ENCODE peak calls at places on chromosome 9, in seven cellular contexts. One of them, this sample, is unnamed.

GRCh38 chr9:133485531-133486260 is 6.8 kb upstream of the SLC2A6 start:
- DNase-seq in IMR-90: no peak
- DNase-seq in H9: no peak
- DNase-seq in mesendoderm: no peak
- DNase-seq in H1: no peak
- DNase-seq in mesenchymal stem cell: no peak
- DNase-seq in neuronal stem cell: no peak
- DNase-seq in this sample: no peak

GRCh38 chr9:123049589-123050222 is 16.2 kb downstream of the GPR21 start:
- DNase-seq in H1: no peak
- DNase-seq in H9: no peak
- DNase-seq in neuronal stem cell: no peak
- DNase-seq in mesenchymal stem cell: no peak
- DNase-seq in IMR-90: peak
- DNase-seq in mesendoderm: no peak
- DNase-seq in this sample: no peak

GRCh38 chr9:33167949-33168535 is 906 bp upstream of the B4GALT1 start:
- DNase-seq in H1: no peak
- DNase-seq in IMR-90: no peak
- DNase-seq in H9: no peak
- DNase-seq in mesendoderm: peak
- DNase-seq in neuronal stem cell: no peak
- DNase-seq in mesenchymal stem cell: no peak
- DNase-seq in this sample: no peak

GRCh38 chr9:136534396-136534795 is 11.5 kb downstream of the NOTCH1 start:
- DNase-seq in neuronal stem cell: no peak
- DNase-seq in IMR-90: no peak
- DNase-seq in H1: no peak
- DNase-seq in mesenchymal stem cell: no peak
- DNase-seq in H9: no peak
- DNase-seq in mesendoderm: no peak
- DNase-seq in this sample: no peak

GRCh38 chr9:3498691-3499090 is 27.1 kb downstream of the RFX3 start:
- DNase-seq in mesendoderm: peak
- DNase-seq in H1: no peak
- DNase-seq in IMR-90: peak
- DNase-seq in mesenchymal stem cell: peak
- DNase-seq in H9: no peak
- DNase-seq in neuronal stem cell: no peak
- DNase-seq in this sample: no peak

GRCh38 chr9:128421474-128422010 is 885 bp downstream of the CERCAM start:
- DNase-seq in neuronal stem cell: no peak
- DNase-seq in H9: no peak
- DNase-seq in mesenchymal stem cell: no peak
- DNase-seq in IMR-90: no peak
- DNase-seq in H1: peak
- DNase-seq in mesendoderm: no peak
- DNase-seq in this sample: peak

GRCh38 chr9:68501159-68501506 is 39.5 kb downstream of the TMEM252 start:
- DNase-seq in mesenchymal stem cell: no peak
- DNase-seq in IMR-90: peak
- DNase-seq in mesendoderm: no peak
- DNase-seq in H9: no peak
- DNase-seq in neuronal stem cell: no peak
- DNase-seq in H1: no peak
- DNase-seq in this sample: no peak

GRCh38 chr9:91186311-91187101 is 175.2 kb downstream of the AUH start:
- DNase-seq in mesendoderm: no peak
- DNase-seq in neuronal stem cell: no peak
- DNase-seq in H1: peak
- DNase-seq in mesenchymal stem cell: no peak
- DNase-seq in H9: no peak
- DNase-seq in IMR-90: peak
- DNase-seq in this sample: no peak

GRCh38 chr9:88477300-88477751 is 57.7 kb upstream of the NXNL2 start:
- DNase-seq in IMR-90: peak
- DNase-seq in mesendoderm: no peak
- DNase-seq in H1: no peak
- DNase-seq in H9: no peak
- DNase-seq in mesenchymal stem cell: peak
- DNase-seq in neuronal stem cell: no peak
- DNase-seq in this sample: peak

GRCh38 chr9:121440265-121440664 is 59.4 kb downstream of the GGTA1 start:
- DNase-seq in mesenchymal stem cell: no peak
- DNase-seq in mesendoderm: peak
- DNase-seq in H1: no peak
- DNase-seq in H9: no peak
- DNase-seq in IMR-90: peak
- DNase-seq in neuronal stem cell: no peak
- DNase-seq in this sample: peak

GRCh38 chr9:80522465-80522864 is 950.7 kb downstream of the TLE4 start:
- DNase-seq in IMR-90: peak
- DNase-seq in neuronal stem cell: no peak
- DNase-seq in H9: no peak
- DNase-seq in H1: no peak
- DNase-seq in mesenchymal stem cell: no peak
- DNase-seq in mesendoderm: no peak
- DNase-seq in this sample: no peak

GRCh38 chr9:95370064-95370463 is 52.6 kb upstream of the FANCC start:
- DNase-seq in mesenchymal stem cell: peak
- DNase-seq in neuronal stem cell: no peak
- DNase-seq in H9: no peak
- DNase-seq in mesendoderm: no peak
- DNase-seq in H1: no peak
- DNase-seq in IMR-90: peak
- DNase-seq in this sample: no peak

GRCh38 chr9:18018241-18018640 is 439.4 kb downstream of the SH3GL2 start:
- DNase-seq in neuronal stem cell: no peak
- DNase-seq in H9: no peak
- DNase-seq in mesendoderm: no peak
- DNase-seq in IMR-90: no peak
- DNase-seq in H1: no peak
- DNase-seq in mesenchymal stem cell: no peak
- DNase-seq in this sample: no peak

GRCh38 chr9:108553111-108553635 is 302.6 kb downstream of the ACTL7B start:
- DNase-seq in IMR-90: no peak
- DNase-seq in neuronal stem cell: no peak
- DNase-seq in H1: no peak
- DNase-seq in mesenchymal stem cell: no peak
- DNase-seq in H9: no peak
- DNase-seq in mesendoderm: no peak
- DNase-seq in this sample: peak

GRCh38 chr9:113454914-113455761 is 8.4 kb upstream of the RGS3 start:
- DNase-seq in mesendoderm: peak
- DNase-seq in IMR-90: peak
- DNase-seq in H9: no peak
- DNase-seq in mesenchymal stem cell: peak
- DNase-seq in H1: no peak
- DNase-seq in neuronal stem cell: no peak
- DNase-seq in this sample: peak

GRCh38 chr9:77016111-77016525 is 3.3 kb upstream of the FOXB2 start:
- DNase-seq in mesenchymal stem cell: no peak
- DNase-seq in H9: peak
- DNase-seq in IMR-90: no peak
- DNase-seq in neuronal stem cell: peak
- DNase-seq in mesendoderm: peak
- DNase-seq in H1: peak
- DNase-seq in this sample: no peak

GRCh38 chr9:109779711-109780452 is at the start of gene PALM2AKAP2:
- DNase-seq in H1: peak
- DNase-seq in IMR-90: peak
- DNase-seq in neuronal stem cell: peak
- DNase-seq in H9: peak
- DNase-seq in mesendoderm: peak
- DNase-seq in mesenchymal stem cell: peak
- DNase-seq in this sample: peak

GRCh38 chr9:114551750-114552685 is 35.6 kb upstream of the ATP6V1G1 start:
- DNase-seq in mesendoderm: peak
- DNase-seq in mesenchymal stem cell: peak
- DNase-seq in neuronal stem cell: no peak
- DNase-seq in H1: no peak
- DNase-seq in IMR-90: peak
- DNase-seq in H9: no peak
- DNase-seq in this sample: peak

GRCh38 chr9:112037281-112038016 is 137.6 kb downstream of the SUSD1 start:
- DNase-seq in H1: no peak
- DNase-seq in H9: no peak
- DNase-seq in neuronal stem cell: peak
- DNase-seq in mesenchymal stem cell: peak
- DNase-seq in mesendoderm: no peak
- DNase-seq in IMR-90: peak
- DNase-seq in this sample: no peak

GRCh38 chr9:31394040-31394473 is 990.4 kb upstream of the ACO1 start:
- DNase-seq in mesendoderm: no peak
- DNase-seq in neuronal stem cell: no peak
- DNase-seq in mesenchymal stem cell: peak
- DNase-seq in IMR-90: no peak
- DNase-seq in H1: no peak
- DNase-seq in H9: no peak
- DNase-seq in this sample: no peak

GRCh38 chr9:2125909-2126308 is 110.8 kb downstream of the SMARCA2 start:
- DNase-seq in neuronal stem cell: no peak
- DNase-seq in mesenchymal stem cell: peak
- DNase-seq in H9: no peak
- DNase-seq in H1: no peak
- DNase-seq in mesendoderm: no peak
- DNase-seq in IMR-90: peak
- DNase-seq in this sample: no peak

GRCh38 chr9:133301253-133302230 is 26.5 kb upstream of the ABO start:
- DNase-seq in H1: no peak
- DNase-seq in H9: no peak
- DNase-seq in neuronal stem cell: no peak
- DNase-seq in mesenchymal stem cell: no peak
- DNase-seq in mesendoderm: no peak
- DNase-seq in IMR-90: no peak
- DNase-seq in this sample: no peak

GRCh38 chr9:94780516-94780950 is 54.0 kb downstream of the AOPEP start:
- DNase-seq in mesenchymal stem cell: no peak
- DNase-seq in mesendoderm: no peak
- DNase-seq in neuronal stem cell: no peak
- DNase-seq in H9: no peak
- DNase-seq in H1: no peak
- DNase-seq in IMR-90: no peak
- DNase-seq in this sample: peak

DNA sequence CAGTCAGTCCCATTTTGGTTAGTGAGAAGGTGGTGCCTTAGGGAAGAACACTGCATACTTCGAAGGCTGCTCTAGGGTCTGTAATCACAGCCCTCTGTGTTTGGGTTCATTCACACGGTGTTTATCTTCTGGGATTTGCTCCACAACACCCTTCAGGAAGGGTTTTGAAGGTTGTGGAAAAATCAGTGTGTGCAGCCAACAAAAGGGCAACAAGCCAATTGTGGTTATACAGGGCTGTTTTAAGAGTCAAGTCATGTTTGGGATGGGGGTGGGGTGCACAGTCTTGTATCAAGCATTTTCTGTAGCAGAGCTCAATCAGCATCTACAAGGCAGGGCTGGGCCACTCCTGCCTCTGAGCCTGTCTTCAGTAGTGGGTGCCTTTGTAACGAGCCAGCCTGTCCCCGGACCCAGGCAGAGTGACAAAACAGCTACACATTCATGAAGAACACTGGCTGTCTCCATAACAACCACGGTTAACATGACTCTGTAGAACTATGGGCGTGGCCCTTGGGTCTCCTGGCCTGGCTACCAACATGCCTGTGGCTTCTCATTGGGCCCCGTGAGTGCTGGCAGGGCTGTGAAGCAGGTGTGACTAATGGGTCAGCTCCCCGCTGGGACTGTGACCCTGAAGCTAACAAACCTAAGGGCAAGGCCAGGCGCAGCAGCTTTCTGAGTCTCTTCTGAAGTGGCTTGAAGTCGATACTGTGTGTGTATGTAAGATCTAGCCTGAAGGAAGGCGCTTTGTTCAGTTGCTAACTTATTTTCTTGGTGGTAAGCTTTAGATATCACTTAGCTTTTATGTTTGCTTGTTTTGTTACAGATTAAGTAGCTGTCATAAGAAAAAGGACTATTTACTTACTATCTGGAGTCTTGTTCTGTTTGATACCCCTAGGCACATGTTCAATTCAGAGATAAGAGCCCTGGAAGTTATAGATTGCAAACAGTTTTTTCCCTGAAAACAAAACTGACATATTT is 27.9 kb upstream of the GOLM1 start:
- DNase-seq in mesenchymal stem cell: peak
- DNase-seq in H1: peak
- DNase-seq in mesendoderm: peak
- DNase-seq in IMR-90: peak
- DNase-seq in neuronal stem cell: peak
- DNase-seq in H9: peak
- DNase-seq in this sample: peak
- H3K23ac ChIP-seq in mesenchymal stem cell: no peak
- H3K23ac ChIP-seq in H1: no peak
- H3K23ac ChIP-seq in mesendoderm: no peak
- H3K23ac ChIP-seq in IMR-90: no peak
- H3K23ac ChIP-seq in neuronal stem cell: no peak
- H3K23ac ChIP-seq in H9: no peak
- H3K23ac ChIP-seq in this sample: no peak

DNA sequence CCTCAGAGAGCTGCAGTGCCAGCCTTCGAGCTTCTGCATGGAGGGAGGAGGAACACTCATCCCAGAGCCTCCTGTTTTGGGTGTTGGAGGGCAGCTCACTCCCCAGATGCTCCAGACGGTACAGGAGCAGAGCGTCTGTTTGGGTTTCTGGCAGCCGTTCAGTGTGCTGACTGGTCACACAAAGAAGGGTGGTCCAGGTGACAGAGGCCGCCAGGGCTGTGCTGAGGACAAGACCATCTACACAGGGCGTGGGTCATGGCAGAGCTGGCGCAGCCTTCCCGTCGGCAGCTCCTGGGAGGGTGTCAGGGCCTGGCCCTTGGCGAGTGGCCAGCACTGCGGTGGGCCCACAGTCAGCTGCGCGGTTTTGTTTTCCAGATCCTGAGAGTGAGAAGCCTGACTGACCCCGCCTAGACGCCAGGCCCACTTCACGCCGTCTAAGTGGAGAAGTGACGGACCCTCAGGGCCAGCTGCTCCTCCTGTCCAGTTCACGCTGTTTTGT is 131.4 kb upstream of the FAM120A start:
- DNase-seq in IMR-90: no peak
- DNase-seq in neuronal stem cell: no peak
- DNase-seq in mesenchymal stem cell: no peak
- DNase-seq in H1: no peak
- DNase-seq in H9: peak
- DNase-seq in mesendoderm: no peak
- DNase-seq in this sample: no peak
- H3K23ac ChIP-seq in IMR-90: no peak
- H3K23ac ChIP-seq in neuronal stem cell: peak
- H3K23ac ChIP-seq in mesenchymal stem cell: no peak
- H3K23ac ChIP-seq in H1: no peak
- H3K23ac ChIP-seq in H9: no peak
- H3K23ac ChIP-seq in mesendoderm: no peak
- H3K23ac ChIP-seq in this sample: no peak

GRCh38 chr9:82457281-82457680 is 468.7 kb downstream of the SPATA31D1 start:
- DNase-seq in mesenchymal stem cell: peak
- DNase-seq in IMR-90: no peak
- DNase-seq in mesendoderm: no peak
- DNase-seq in neuronal stem cell: no peak
- DNase-seq in H9: no peak
- DNase-seq in H1: no peak
- DNase-seq in this sample: no peak
- H3K23ac ChIP-seq in mesenchymal stem cell: no peak
- H3K23ac ChIP-seq in IMR-90: no peak
- H3K23ac ChIP-seq in mesendoderm: no peak
- H3K23ac ChIP-seq in neuronal stem cell: no peak
- H3K23ac ChIP-seq in H9: no peak
- H3K23ac ChIP-seq in H1: no peak
- H3K23ac ChIP-seq in this sample: no peak

GRCh38 chr9:97568461-97569275 is 64.5 kb downstream of the TSTD2 start:
- DNase-seq in neuronal stem cell: no peak
- DNase-seq in mesendoderm: no peak
- DNase-seq in H9: peak
- DNase-seq in H1: peak
- DNase-seq in mesenchymal stem cell: no peak
- DNase-seq in IMR-90: no peak
- DNase-seq in this sample: no peak
- H3K23ac ChIP-seq in neuronal stem cell: no peak
- H3K23ac ChIP-seq in mesendoderm: no peak
- H3K23ac ChIP-seq in H9: no peak
- H3K23ac ChIP-seq in H1: no peak
- H3K23ac ChIP-seq in mesenchymal stem cell: no peak
- H3K23ac ChIP-seq in IMR-90: no peak
- H3K23ac ChIP-seq in this sample: no peak

This sample was measured in trophoblast cell.